ENCODE peak calls at places on chromosome 16, in ten cellular contexts. One of them, this sample, is unnamed.

GRCh38 chr16:53743149-53743566 is 39.2 kb downstream of the FTO start:
- DNase-seq in A549: peak
- DNase-seq in Peyer's patch: no peak
- DNase-seq in ovary: no peak
- DNase-seq in body of pancreas: peak
- DNase-seq in uterus: no peak
- DNase-seq in breast epithelium: no peak
- DNase-seq in gastrocnemius medialis: no peak
- DNase-seq in testis: no peak
- DNase-seq in IMR-90: peak
- DNase-seq in this sample: no peak

GRCh38 chr16:27154573-27155521 is 48.5 kb upstream of the KDM8 start:
- DNase-seq in A549: peak
- DNase-seq in body of pancreas: peak
- DNase-seq in IMR-90: peak
- DNase-seq in gastrocnemius medialis: no peak
- DNase-seq in testis: peak
- DNase-seq in ovary: peak
- DNase-seq in breast epithelium: no peak
- DNase-seq in uterus: peak
- DNase-seq in Peyer's patch: peak
- DNase-seq in this sample: peak

GRCh38 chr16:77748426-77748825 is 26.1 kb downstream of the NUDT7 start:
- DNase-seq in A549: no peak
- DNase-seq in testis: no peak
- DNase-seq in ovary: no peak
- DNase-seq in gastrocnemius medialis: no peak
- DNase-seq in breast epithelium: no peak
- DNase-seq in body of pancreas: no peak
- DNase-seq in IMR-90: no peak
- DNase-seq in Peyer's patch: no peak
- DNase-seq in uterus: no peak
- DNase-seq in this sample: no peak

GRCh38 chr16:51003850-51004566 is 147.1 kb downstream of the SALL1 start:
- DNase-seq in breast epithelium: no peak
- DNase-seq in ovary: no peak
- DNase-seq in A549: no peak
- DNase-seq in body of pancreas: peak
- DNase-seq in testis: no peak
- DNase-seq in uterus: no peak
- DNase-seq in Peyer's patch: no peak
- DNase-seq in gastrocnemius medialis: no peak
- DNase-seq in IMR-90: no peak
- DNase-seq in this sample: peak

GRCh38 chr16:52408197-52408845 is 138.6 kb downstream of the TOX3 start:
- DNase-seq in ovary: no peak
- DNase-seq in gastrocnemius medialis: no peak
- DNase-seq in breast epithelium: no peak
- DNase-seq in body of pancreas: no peak
- DNase-seq in uterus: no peak
- DNase-seq in Peyer's patch: no peak
- DNase-seq in testis: no peak
- DNase-seq in IMR-90: no peak
- DNase-seq in A549: no peak
- DNase-seq in this sample: no peak

GRCh38 chr16:77298638-77299360 is 99.6 kb downstream of the SYCE1L start:
- DNase-seq in gastrocnemius medialis: no peak
- DNase-seq in A549: peak
- DNase-seq in uterus: peak
- DNase-seq in ovary: peak
- DNase-seq in body of pancreas: no peak
- DNase-seq in breast epithelium: no peak
- DNase-seq in testis: no peak
- DNase-seq in Peyer's patch: no peak
- DNase-seq in IMR-90: peak
- DNase-seq in this sample: no peak

GRCh38 chr16:49203361-49203760 is 78.3 kb downstream of the CBLN1 start:
- DNase-seq in testis: no peak
- DNase-seq in Peyer's patch: no peak
- DNase-seq in A549: no peak
- DNase-seq in breast epithelium: no peak
- DNase-seq in gastrocnemius medialis: no peak
- DNase-seq in body of pancreas: no peak
- DNase-seq in uterus: no peak
- DNase-seq in ovary: no peak
- DNase-seq in IMR-90: no peak
- DNase-seq in this sample: no peak

GRCh38 chr16:6274366-6274765 is 1058.3 kb upstream of the RBFOX1 start:
- DNase-seq in ovary: no peak
- DNase-seq in breast epithelium: no peak
- DNase-seq in gastrocnemius medialis: no peak
- DNase-seq in testis: no peak
- DNase-seq in Peyer's patch: no peak
- DNase-seq in IMR-90: no peak
- DNase-seq in uterus: no peak
- DNase-seq in A549: no peak
- DNase-seq in body of pancreas: no peak
- DNase-seq in this sample: no peak

GRCh38 chr16:10678655-10679054 is 16.1 kb downstream of the TEKT5 start:
- DNase-seq in uterus: no peak
- DNase-seq in A549: no peak
- DNase-seq in breast epithelium: no peak
- DNase-seq in gastrocnemius medialis: no peak
- DNase-seq in Peyer's patch: no peak
- DNase-seq in ovary: no peak
- DNase-seq in body of pancreas: no peak
- DNase-seq in testis: no peak
- DNase-seq in IMR-90: no peak
- DNase-seq in this sample: no peak

GRCh38 chr16:89921699-89922476 is 1.3 kb upstream of the TUBB3 start:
- DNase-seq in ovary: peak
- DNase-seq in uterus: peak
- DNase-seq in breast epithelium: no peak
- DNase-seq in body of pancreas: no peak
- DNase-seq in A549: peak
- DNase-seq in testis: peak
- DNase-seq in IMR-90: peak
- DNase-seq in Peyer's patch: peak
- DNase-seq in gastrocnemius medialis: no peak
- DNase-seq in this sample: no peak

GRCh38 chr16:89923640-89924297 is 627 bp downstream of the TUBB3 start:
- DNase-seq in uterus: no peak
- DNase-seq in breast epithelium: no peak
- DNase-seq in ovary: peak
- DNase-seq in gastrocnemius medialis: no peak
- DNase-seq in A549: no peak
- DNase-seq in IMR-90: no peak
- DNase-seq in testis: no peak
- DNase-seq in body of pancreas: no peak
- DNase-seq in Peyer's patch: no peak
- DNase-seq in this sample: no peak

GRCh38 chr16:89924298-89924924 is 1.3 kb downstream of the TUBB3 start:
- DNase-seq in testis: no peak
- DNase-seq in uterus: no peak
- DNase-seq in breast epithelium: no peak
- DNase-seq in Peyer's patch: no peak
- DNase-seq in IMR-90: peak
- DNase-seq in ovary: peak
- DNase-seq in gastrocnemius medialis: no peak
- DNase-seq in A549: peak
- DNase-seq in body of pancreas: no peak
- DNase-seq in this sample: no peak

GRCh38 chr16:89922477-89922883 is 662 bp upstream of the TUBB3 start:
- DNase-seq in testis: peak
- DNase-seq in breast epithelium: peak
- DNase-seq in IMR-90: peak
- DNase-seq in gastrocnemius medialis: no peak
- DNase-seq in ovary: peak
- DNase-seq in A549: peak
- DNase-seq in uterus: peak
- DNase-seq in Peyer's patch: peak
- DNase-seq in body of pancreas: peak
- DNase-seq in this sample: peak

DNA sequence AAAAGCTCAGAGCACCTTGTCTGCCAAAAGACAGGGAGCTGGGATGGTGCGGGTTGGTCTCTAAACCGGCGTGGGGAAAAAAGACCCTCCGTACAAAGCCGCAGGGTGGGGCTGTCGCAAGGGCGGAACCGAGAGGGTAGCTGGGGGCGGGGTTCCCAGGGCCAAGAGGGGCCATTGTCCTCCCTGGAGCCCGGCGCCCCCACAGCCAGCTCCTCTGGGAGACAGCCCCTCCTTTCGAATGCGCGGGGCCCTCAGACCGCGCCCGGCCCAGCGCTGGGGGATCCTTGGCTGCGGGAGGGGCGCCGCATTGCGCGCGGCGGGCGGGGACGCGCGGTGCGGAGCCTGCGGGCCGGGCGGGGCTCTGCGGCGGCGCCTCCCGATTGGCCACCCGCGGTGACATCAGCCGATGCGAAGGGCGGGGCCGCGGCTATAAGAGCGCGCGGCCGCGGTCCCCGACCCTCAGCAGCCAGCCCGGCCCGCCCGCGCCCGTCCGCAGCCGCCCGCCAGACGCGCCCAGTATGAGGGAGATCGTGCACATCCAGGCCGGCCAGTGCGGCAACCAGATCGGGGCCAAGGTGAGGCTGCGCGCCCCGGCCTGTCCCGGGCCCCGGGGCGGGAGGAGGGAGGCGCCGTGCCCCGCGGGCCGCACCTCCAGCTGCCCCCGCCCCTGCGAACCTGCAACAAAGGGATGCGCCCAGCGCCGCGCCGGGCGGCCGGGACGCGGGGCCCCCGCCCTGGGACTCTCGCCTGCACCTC is at the start of gene TUBB3:
- DNase-seq in breast epithelium: no peak
- DNase-seq in body of pancreas: peak
- DNase-seq in IMR-90: peak
- DNase-seq in ovary: peak
- DNase-seq in uterus: no peak
- DNase-seq in Peyer's patch: no peak
- DNase-seq in gastrocnemius medialis: no peak
- DNase-seq in A549: peak
- DNase-seq in testis: peak
- DNase-seq in this sample: peak
- TF ChIP-seq POLR2A in breast epithelium: no peak
- TF ChIP-seq POLR2A in body of pancreas: no peak
- TF ChIP-seq POLR2A in IMR-90: peak
- TF ChIP-seq POLR2A in ovary: no peak
- TF ChIP-seq POLR2A in uterus: peak
- TF ChIP-seq POLR2A in Peyer's patch: no peak
- TF ChIP-seq POLR2A in gastrocnemius medialis: peak
- TF ChIP-seq POLR2A in A549: peak
- TF ChIP-seq POLR2A in testis: no peak
- TF ChIP-seq POLR2A in this sample: peak

GRCh38 chr16:56758432-56758831 is 28.5 kb downstream of the NUP93 start:
- DNase-seq in A549: no peak
- DNase-seq in body of pancreas: no peak
- DNase-seq in IMR-90: no peak
- DNase-seq in Peyer's patch: no peak
- DNase-seq in uterus: no peak
- DNase-seq in testis: no peak
- DNase-seq in ovary: no peak
- DNase-seq in breast epithelium: no peak
- DNase-seq in gastrocnemius medialis: no peak
- DNase-seq in this sample: no peak
- H3K27ac ChIP-seq in A549: no peak
- H3K27ac ChIP-seq in body of pancreas: no peak
- H3K27ac ChIP-seq in IMR-90: no peak
- H3K27ac ChIP-seq in Peyer's patch: no peak
- H3K27ac ChIP-seq in uterus: no peak
- H3K27ac ChIP-seq in testis: no peak
- H3K27ac ChIP-seq in ovary: no peak
- H3K27ac ChIP-seq in breast epithelium: no peak
- H3K27ac ChIP-seq in gastrocnemius medialis: no peak
- H3K27ac ChIP-seq in this sample: no peak

GRCh38 chr16:84229421-84229820 is 10.4 kb downstream of the KCNG4 start:
- DNase-seq in Peyer's patch: no peak
- DNase-seq in ovary: no peak
- DNase-seq in body of pancreas: no peak
- DNase-seq in IMR-90: no peak
- DNase-seq in testis: no peak
- DNase-seq in uterus: no peak
- DNase-seq in breast epithelium: no peak
- DNase-seq in gastrocnemius medialis: no peak
- DNase-seq in A549: no peak
- DNase-seq in this sample: no peak
- TF ChIP-seq POLR2A in Peyer's patch: no peak
- TF ChIP-seq POLR2A in ovary: no peak
- TF ChIP-seq POLR2A in body of pancreas: no peak
- TF ChIP-seq POLR2A in IMR-90: no peak
- TF ChIP-seq POLR2A in testis: no peak
- TF ChIP-seq POLR2A in uterus: no peak
- TF ChIP-seq POLR2A in breast epithelium: no peak
- TF ChIP-seq POLR2A in gastrocnemius medialis: no peak
- TF ChIP-seq POLR2A in A549: no peak
- TF ChIP-seq POLR2A in this sample: no peak

GRCh38 chr16:88810868-88811599 is 694 bp downstream of the APRT start:
- DNase-seq in body of pancreas: peak
- DNase-seq in gastrocnemius medialis: peak
- DNase-seq in Peyer's patch: peak
- DNase-seq in breast epithelium: peak
- DNase-seq in A549: peak
- DNase-seq in IMR-90: peak
- DNase-seq in testis: peak
- DNase-seq in uterus: peak
- DNase-seq in ovary: peak
- DNase-seq in this sample: peak
- H3K27ac ChIP-seq in body of pancreas: peak
- H3K27ac ChIP-seq in gastrocnemius medialis: peak
- H3K27ac ChIP-seq in Peyer's patch: peak
- H3K27ac ChIP-seq in breast epithelium: peak
- H3K27ac ChIP-seq in A549: peak
- H3K27ac ChIP-seq in IMR-90: peak
- H3K27ac ChIP-seq in testis: peak
- H3K27ac ChIP-seq in uterus: peak
- H3K27ac ChIP-seq in ovary: peak
- H3K27ac ChIP-seq in this sample: peak

DNA sequence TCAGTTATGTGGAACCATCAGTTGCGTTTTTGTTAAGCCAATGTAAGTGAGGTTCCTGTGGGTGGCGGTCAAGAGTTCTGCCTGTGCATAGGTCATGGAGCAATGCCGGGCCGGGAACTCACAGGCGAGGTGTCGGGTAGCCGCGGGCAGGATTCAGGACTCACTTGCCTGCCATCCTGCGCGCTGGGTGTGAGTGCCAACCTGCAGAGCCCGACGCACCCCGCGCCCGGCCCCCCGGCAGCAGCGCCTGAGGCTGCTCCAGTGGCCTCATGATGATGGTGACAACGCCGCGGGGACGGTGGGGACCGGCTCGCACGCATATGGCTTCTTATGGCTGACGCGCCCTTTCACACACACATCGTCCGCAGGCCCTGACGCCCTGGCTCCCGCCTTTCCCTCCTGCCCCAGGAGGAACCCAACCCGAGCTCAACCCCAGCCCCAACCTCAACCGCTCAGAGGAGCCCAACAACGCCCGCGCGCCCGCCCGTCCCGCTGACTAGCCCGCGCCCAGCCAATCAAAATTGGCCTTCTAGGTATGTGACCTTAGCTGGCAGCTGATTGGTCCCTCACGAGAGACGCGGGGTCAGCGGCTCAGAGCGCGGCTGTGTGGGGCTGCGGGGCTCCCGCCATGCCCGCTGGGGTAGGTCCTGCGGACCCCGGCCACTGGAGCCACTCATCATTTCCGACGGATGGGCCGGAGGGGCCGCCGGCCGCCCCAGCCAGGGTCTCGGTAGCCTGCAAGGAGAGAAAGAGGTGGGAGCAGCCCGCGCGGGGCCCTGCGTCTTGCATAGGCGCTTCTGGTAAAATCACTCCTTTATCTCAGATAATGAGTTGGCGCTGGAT is at the start of gene C16orf95:
- DNase-seq in A549: peak
- DNase-seq in uterus: peak
- DNase-seq in body of pancreas: peak
- DNase-seq in breast epithelium: peak
- DNase-seq in IMR-90: peak
- DNase-seq in ovary: peak
- DNase-seq in gastrocnemius medialis: peak
- DNase-seq in Peyer's patch: peak
- DNase-seq in testis: peak
- DNase-seq in this sample: peak
- TF ChIP-seq POLR2A in A549: peak
- TF ChIP-seq POLR2A in uterus: peak
- TF ChIP-seq POLR2A in body of pancreas: peak
- TF ChIP-seq POLR2A in breast epithelium: peak
- TF ChIP-seq POLR2A in IMR-90: peak
- TF ChIP-seq POLR2A in ovary: peak
- TF ChIP-seq POLR2A in gastrocnemius medialis: peak
- TF ChIP-seq POLR2A in Peyer's patch: peak
- TF ChIP-seq POLR2A in testis: no peak
- TF ChIP-seq POLR2A in this sample: peak

This sample was measured in right lobe of liver.